ENCODE peak calls at places on chromosomes 11 and 22, in ten cellular contexts. One of them, this sample, is unnamed.

GRCh38 chr11:3119141-3119821 is 45.8 kb downstream of the OSBPL5 start:
- DNase-seq in HFFc6: no peak
- DNase-seq in fibroblast of mammary gland: no peak
- DNase-seq in fibroblast of lung: no peak
- DNase-seq in colonic mucosa: no peak
- DNase-seq in sigmoid colon: peak; percentile 59
- DNase-seq in activated B cell treated with CpG ODN at 0.5 μM for 24 hours: no peak
- DNase-seq in heart left ventricle: peak; percentile 22
- DNase-seq in GM12878: no peak
- DNase-seq in CD8-positive, alpha-beta T cell: no peak
- DNase-seq in this sample: no peak

GRCh38 chr11:2306971-2307732 is 5.3 kb downstream of the TSPAN32 start:
- DNase-seq in HFFc6: peak; percentile 6
- DNase-seq in fibroblast of mammary gland: peak; percentile 69
- DNase-seq in fibroblast of lung: no peak
- DNase-seq in colonic mucosa: no peak
- DNase-seq in sigmoid colon: peak; percentile 89
- DNase-seq in activated B cell treated with CpG ODN at 0.5 μM for 24 hours: no peak
- DNase-seq in heart left ventricle: no peak
- DNase-seq in GM12878: no peak
- DNase-seq in CD8-positive, alpha-beta T cell: no peak
- DNase-seq in this sample: no peak

GRCh38 chr11:96259053-96259837 is 83.8 kb downstream of the MAML2 start:
- DNase-seq in HFFc6: peak; percentile 80
- DNase-seq in fibroblast of mammary gland: peak; percentile 90
- DNase-seq in fibroblast of lung: peak; percentile 77
- DNase-seq in colonic mucosa: peak; percentile 40
- DNase-seq in sigmoid colon: no peak
- DNase-seq in activated B cell treated with CpG ODN at 0.5 μM for 24 hours: no peak
- DNase-seq in heart left ventricle: no peak
- DNase-seq in GM12878: no peak
- DNase-seq in CD8-positive, alpha-beta T cell: no peak
- DNase-seq in this sample: no peak

GRCh38 chr22:38104084-38104483 is 6.4 kb downstream of the BAIAP2L2 start:
- DNase-seq in HFFc6: no peak
- DNase-seq in fibroblast of mammary gland: peak; percentile 33
- DNase-seq in fibroblast of lung: no peak
- DNase-seq in colonic mucosa: no peak
- DNase-seq in sigmoid colon: no peak
- DNase-seq in activated B cell treated with CpG ODN at 0.5 μM for 24 hours: no peak
- DNase-seq in heart left ventricle: peak; percentile 18
- DNase-seq in GM12878: no peak
- DNase-seq in CD8-positive, alpha-beta T cell: no peak
- DNase-seq in this sample: no peak

GRCh38 chr11:57792060-57792541 is 30.5 kb downstream of the CTNND1 start:
- DNase-seq in HFFc6: no peak
- DNase-seq in fibroblast of mammary gland: peak; percentile 50
- DNase-seq in fibroblast of lung: peak; percentile 42
- DNase-seq in colonic mucosa: peak; percentile 76
- DNase-seq in sigmoid colon: peak; percentile 80
- DNase-seq in activated B cell treated with CpG ODN at 0.5 μM for 24 hours: peak; percentile 71
- DNase-seq in heart left ventricle: peak; percentile 71
- DNase-seq in GM12878: peak; percentile 93
- DNase-seq in CD8-positive, alpha-beta T cell: peak; percentile 78
- DNase-seq in this sample: no peak

GRCh38 chr11:64675417-64676252 is 47.4 kb downstream of the NRXN2 start:
- DNase-seq in HFFc6: peak; percentile 80
- DNase-seq in fibroblast of mammary gland: peak; percentile 92
- DNase-seq in fibroblast of lung: peak; percentile 79
- DNase-seq in colonic mucosa: peak; percentile 29
- DNase-seq in sigmoid colon: peak; percentile 82
- DNase-seq in activated B cell treated with CpG ODN at 0.5 μM for 24 hours: peak; percentile 26
- DNase-seq in heart left ventricle: peak; percentile 91
- DNase-seq in GM12878: no peak
- DNase-seq in CD8-positive, alpha-beta T cell: no peak
- DNase-seq in this sample: no peak

GRCh38 chr22:44582016-44582415 is 84.0 kb upstream of the RTL6 start:
- DNase-seq in HFFc6: no peak
- DNase-seq in fibroblast of mammary gland: no peak
- DNase-seq in fibroblast of lung: no peak
- DNase-seq in colonic mucosa: no peak
- DNase-seq in sigmoid colon: peak; percentile 35
- DNase-seq in activated B cell treated with CpG ODN at 0.5 μM for 24 hours: no peak
- DNase-seq in heart left ventricle: no peak
- DNase-seq in GM12878: no peak
- DNase-seq in CD8-positive, alpha-beta T cell: no peak
- DNase-seq in this sample: peak; percentile 32

GRCh38 chr11:19753451-19754041 is 40.9 kb downstream of the NAV2 start:
- DNase-seq in HFFc6: no peak
- DNase-seq in fibroblast of mammary gland: no peak
- DNase-seq in fibroblast of lung: no peak
- DNase-seq in colonic mucosa: peak; percentile 36
- DNase-seq in sigmoid colon: no peak
- DNase-seq in activated B cell treated with CpG ODN at 0.5 μM for 24 hours: no peak
- DNase-seq in heart left ventricle: no peak
- DNase-seq in GM12878: no peak
- DNase-seq in CD8-positive, alpha-beta T cell: no peak
- DNase-seq in this sample: no peak

GRCh38 chr11:132992838-132993680 is 539.2 kb downstream of the OPCML start:
- DNase-seq in HFFc6: peak; percentile 20
- DNase-seq in fibroblast of mammary gland: no peak
- DNase-seq in fibroblast of lung: peak; percentile 4
- DNase-seq in colonic mucosa: no peak
- DNase-seq in sigmoid colon: no peak
- DNase-seq in activated B cell treated with CpG ODN at 0.5 μM for 24 hours: no peak
- DNase-seq in heart left ventricle: no peak
- DNase-seq in GM12878: no peak
- DNase-seq in CD8-positive, alpha-beta T cell: no peak
- DNase-seq in this sample: no peak

GRCh38 chr22:32206774-32207758 is 2.2 kb upstream of the RFPL2 start:
- DNase-seq in HFFc6: no peak
- DNase-seq in fibroblast of mammary gland: peak; percentile 14
- DNase-seq in fibroblast of lung: no peak
- DNase-seq in colonic mucosa: peak; percentile 51
- DNase-seq in sigmoid colon: no peak
- DNase-seq in activated B cell treated with CpG ODN at 0.5 μM for 24 hours: no peak
- DNase-seq in heart left ventricle: no peak
- DNase-seq in GM12878: no peak
- DNase-seq in CD8-positive, alpha-beta T cell: no peak
- DNase-seq in this sample: no peak
- TF ChIP-seq CTCF in HFFc6: peak; percentile 77
- TF ChIP-seq CTCF in fibroblast of mammary gland: peak; percentile 50
- TF ChIP-seq CTCF in fibroblast of lung: peak; percentile 28
- TF ChIP-seq CTCF in colonic mucosa: peak; percentile 54
- TF ChIP-seq CTCF in sigmoid colon: peak; percentile 31
- TF ChIP-seq CTCF in activated B cell treated with CpG ODN at 0.5 μM for 24 hours: no peak
- TF ChIP-seq CTCF in heart left ventricle: peak; percentile 55
- TF ChIP-seq CTCF in GM12878: peak; percentile 78
- TF ChIP-seq CTCF in CD8-positive, alpha-beta T cell: no peak
- TF ChIP-seq CTCF in this sample: peak; percentile 40

GRCh38 chr11:93532285-93532789 is 10.9 kb downstream of the SMCO4 start:
- DNase-seq in HFFc6: no peak
- DNase-seq in fibroblast of mammary gland: peak; percentile 59
- DNase-seq in fibroblast of lung: no peak
- DNase-seq in colonic mucosa: no peak
- DNase-seq in sigmoid colon: no peak
- DNase-seq in activated B cell treated with CpG ODN at 0.5 μM for 24 hours: no peak
- DNase-seq in heart left ventricle: no peak
- DNase-seq in GM12878: no peak
- DNase-seq in CD8-positive, alpha-beta T cell: no peak
- DNase-seq in this sample: no peak

GRCh38 chr11:93537022-93537421 is 6.2 kb downstream of the SMCO4 start:
- DNase-seq in HFFc6: no peak
- DNase-seq in fibroblast of mammary gland: no peak
- DNase-seq in fibroblast of lung: no peak
- DNase-seq in colonic mucosa: no peak
- DNase-seq in sigmoid colon: no peak
- DNase-seq in activated B cell treated with CpG ODN at 0.5 μM for 24 hours: no peak
- DNase-seq in heart left ventricle: peak; percentile 82
- DNase-seq in GM12878: no peak
- DNase-seq in CD8-positive, alpha-beta T cell: no peak
- DNase-seq in this sample: no peak

GRCh38 chr11:93537767-93538261 is 5.4 kb downstream of the SMCO4 start:
- DNase-seq in HFFc6: no peak
- DNase-seq in fibroblast of mammary gland: peak; percentile 35
- DNase-seq in fibroblast of lung: peak; percentile 11
- DNase-seq in colonic mucosa: no peak
- DNase-seq in sigmoid colon: no peak
- DNase-seq in activated B cell treated with CpG ODN at 0.5 μM for 24 hours: no peak
- DNase-seq in heart left ventricle: peak; percentile 36
- DNase-seq in GM12878: no peak
- DNase-seq in CD8-positive, alpha-beta T cell: no peak
- DNase-seq in this sample: no peak

GRCh38 chr11:93540337-93540736 is 2.9 kb downstream of the SMCO4 start:
- DNase-seq in HFFc6: no peak
- DNase-seq in fibroblast of mammary gland: no peak
- DNase-seq in fibroblast of lung: no peak
- DNase-seq in colonic mucosa: no peak
- DNase-seq in sigmoid colon: no peak
- DNase-seq in activated B cell treated with CpG ODN at 0.5 μM for 24 hours: no peak
- DNase-seq in heart left ventricle: no peak
- DNase-seq in GM12878: no peak
- DNase-seq in CD8-positive, alpha-beta T cell: no peak
- DNase-seq in this sample: no peak

DNA sequence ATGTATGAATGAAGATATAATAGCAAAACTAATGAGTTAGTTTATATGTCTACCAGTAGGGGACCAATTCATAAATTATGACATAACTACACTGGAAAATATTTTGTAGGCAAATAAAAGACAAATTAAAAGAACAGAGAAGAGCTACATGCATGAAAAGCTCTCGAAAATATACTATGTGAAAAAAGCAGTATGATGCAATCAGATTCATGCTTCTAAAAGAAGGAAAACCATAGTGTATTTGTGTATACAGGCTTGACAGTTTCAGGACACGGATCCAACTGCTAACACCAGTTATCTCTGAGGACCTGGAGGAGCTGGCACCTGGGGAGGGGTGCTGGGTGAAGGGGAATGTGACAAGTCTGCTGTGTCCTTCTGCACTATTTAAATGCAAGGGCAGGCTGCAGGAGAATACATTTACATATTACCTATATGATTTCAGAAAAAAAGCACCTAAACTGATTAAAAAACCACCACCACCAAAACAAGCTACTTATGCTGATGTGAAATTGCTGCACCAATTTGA is 6.8 kb downstream of the SMCO4 start:
- DNase-seq in HFFc6: no peak
- DNase-seq in fibroblast of mammary gland: no peak
- DNase-seq in fibroblast of lung: peak; percentile 19
- DNase-seq in colonic mucosa: no peak
- DNase-seq in sigmoid colon: no peak
- DNase-seq in activated B cell treated with CpG ODN at 0.5 μM for 24 hours: no peak
- DNase-seq in heart left ventricle: no peak
- DNase-seq in GM12878: no peak
- DNase-seq in CD8-positive, alpha-beta T cell: no peak
- DNase-seq in this sample: no peak
- TF ChIP-seq CTCF in HFFc6: peak; percentile 45
- TF ChIP-seq CTCF in fibroblast of mammary gland: no peak
- TF ChIP-seq CTCF in fibroblast of lung: no peak
- TF ChIP-seq CTCF in colonic mucosa: no peak
- TF ChIP-seq CTCF in sigmoid colon: no peak
- TF ChIP-seq CTCF in activated B cell treated with CpG ODN at 0.5 μM for 24 hours: no peak
- TF ChIP-seq CTCF in heart left ventricle: peak; percentile 3
- TF ChIP-seq CTCF in GM12878: no peak
- TF ChIP-seq CTCF in CD8-positive, alpha-beta T cell: no peak
- TF ChIP-seq CTCF in this sample: peak; percentile 17

GRCh38 chr22:17213976-17214375 is 5.3 kb downstream of the ADA2 start:
- DNase-seq in HFFc6: no peak
- DNase-seq in fibroblast of mammary gland: peak; percentile 37
- DNase-seq in fibroblast of lung: peak; percentile 39
- DNase-seq in colonic mucosa: peak; percentile 56
- DNase-seq in sigmoid colon: peak; percentile 70
- DNase-seq in activated B cell treated with CpG ODN at 0.5 μM for 24 hours: no peak
- DNase-seq in heart left ventricle: peak; percentile 63
- DNase-seq in GM12878: no peak
- DNase-seq in CD8-positive, alpha-beta T cell: peak; percentile 25
- DNase-seq in this sample: no peak
- TF ChIP-seq CTCF in HFFc6: peak; percentile 40
- TF ChIP-seq CTCF in fibroblast of mammary gland: peak; percentile 52
- TF ChIP-seq CTCF in fibroblast of lung: peak; percentile 49
- TF ChIP-seq CTCF in colonic mucosa: peak; percentile 40
- TF ChIP-seq CTCF in sigmoid colon: peak; percentile 10
- TF ChIP-seq CTCF in activated B cell treated with CpG ODN at 0.5 μM for 24 hours: no peak
- TF ChIP-seq CTCF in heart left ventricle: peak; percentile 56
- TF ChIP-seq CTCF in GM12878: peak; percentile 59
- TF ChIP-seq CTCF in CD8-positive, alpha-beta T cell: peak; percentile 30
- TF ChIP-seq CTCF in this sample: no peak

GRCh38 chr11:117620659-117621058 is 176.4 kb downstream of the DSCAML1 start:
- DNase-seq in HFFc6: no peak
- DNase-seq in fibroblast of mammary gland: no peak
- DNase-seq in fibroblast of lung: no peak
- DNase-seq in colonic mucosa: no peak
- DNase-seq in sigmoid colon: no peak
- DNase-seq in activated B cell treated with CpG ODN at 0.5 μM for 24 hours: no peak
- DNase-seq in heart left ventricle: no peak
- DNase-seq in GM12878: no peak
- DNase-seq in CD8-positive, alpha-beta T cell: no peak
- DNase-seq in this sample: no peak

GRCh38 chr11:117623831-117624271 is 173.2 kb downstream of the DSCAML1 start:
- DNase-seq in HFFc6: no peak
- DNase-seq in fibroblast of mammary gland: no peak
- DNase-seq in fibroblast of lung: no peak
- DNase-seq in colonic mucosa: no peak
- DNase-seq in sigmoid colon: no peak
- DNase-seq in activated B cell treated with CpG ODN at 0.5 μM for 24 hours: no peak
- DNase-seq in heart left ventricle: no peak
- DNase-seq in GM12878: no peak
- DNase-seq in CD8-positive, alpha-beta T cell: no peak
- DNase-seq in this sample: no peak

GRCh38 chr11:117618956-117619355 is 178.1 kb downstream of the DSCAML1 start:
- DNase-seq in HFFc6: no peak
- DNase-seq in fibroblast of mammary gland: no peak
- DNase-seq in fibroblast of lung: no peak
- DNase-seq in colonic mucosa: no peak
- DNase-seq in sigmoid colon: peak; percentile 57
- DNase-seq in activated B cell treated with CpG ODN at 0.5 μM for 24 hours: no peak
- DNase-seq in heart left ventricle: no peak
- DNase-seq in GM12878: no peak
- DNase-seq in CD8-positive, alpha-beta T cell: no peak
- DNase-seq in this sample: no peak

GRCh38 chr11:117620131-117620530 is 176.9 kb downstream of the DSCAML1 start:
- DNase-seq in HFFc6: no peak
- DNase-seq in fibroblast of mammary gland: no peak
- DNase-seq in fibroblast of lung: no peak
- DNase-seq in colonic mucosa: no peak
- DNase-seq in sigmoid colon: peak; percentile 18
- DNase-seq in activated B cell treated with CpG ODN at 0.5 μM for 24 hours: no peak
- DNase-seq in heart left ventricle: no peak
- DNase-seq in GM12878: no peak
- DNase-seq in CD8-positive, alpha-beta T cell: no peak
- DNase-seq in this sample: no peak

DNA sequence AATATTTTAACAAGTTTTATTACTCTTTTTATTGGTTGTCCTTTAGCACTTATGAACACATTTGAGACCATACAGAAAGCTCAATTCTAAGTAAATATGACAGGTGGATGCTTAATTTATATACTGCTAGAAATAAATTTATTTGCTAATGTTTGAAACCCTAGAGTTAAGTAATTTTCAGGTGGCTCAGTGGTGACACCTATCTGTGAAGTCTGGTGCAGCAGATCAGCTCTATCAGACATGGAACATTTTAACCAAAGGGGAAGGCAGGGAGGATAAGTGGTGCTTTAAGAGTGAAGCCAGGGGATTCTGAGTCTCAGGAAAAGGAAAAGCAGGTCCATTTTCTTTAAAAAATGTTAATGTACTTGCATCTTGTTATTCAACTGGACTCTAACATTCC is 175.8 kb downstream of the DSCAML1 start:
- DNase-seq in HFFc6: peak; percentile 4
- DNase-seq in fibroblast of mammary gland: peak; percentile 28
- DNase-seq in fibroblast of lung: peak; percentile 11
- DNase-seq in colonic mucosa: peak; percentile 28
- DNase-seq in sigmoid colon: no peak
- DNase-seq in activated B cell treated with CpG ODN at 0.5 μM for 24 hours: no peak
- DNase-seq in heart left ventricle: no peak
- DNase-seq in GM12878: no peak
- DNase-seq in CD8-positive, alpha-beta T cell: no peak
- DNase-seq in this sample: no peak
- TF ChIP-seq CTCF in HFFc6: peak; percentile 85
- TF ChIP-seq CTCF in fibroblast of mammary gland: peak; percentile 75
- TF ChIP-seq CTCF in fibroblast of lung: peak; percentile 69
- TF ChIP-seq CTCF in colonic mucosa: peak; percentile 28
- TF ChIP-seq CTCF in sigmoid colon: no peak
- TF ChIP-seq CTCF in activated B cell treated with CpG ODN at 0.5 μM for 24 hours: no peak
- TF ChIP-seq CTCF in heart left ventricle: peak; percentile 34
- TF ChIP-seq CTCF in GM12878: peak; percentile 65
- TF ChIP-seq CTCF in CD8-positive, alpha-beta T cell: no peak
- TF ChIP-seq CTCF in this sample: peak; percentile 70